ENCODE peak calls at places on chromosomes 1 and 21, in five cellular contexts. J, K, M, B and G are unnamed samples.
A peak's percentile ranks its signal among the peaks of the same experiment; 100 is the strongest.

GRCh38 chr1:203692565-203693470 is 66.2 kb downstream of the ATP2B4 start:
- DNase-seq in J (peak; percentile 76), M (peak; percentile 76), K (peak; percentile 88), B (no peak), G (peak; percentile 98)

GRCh38 chr21:42423197-42423675 is 19.5 kb downstream of the UBASH3A start:
- DNase-seq in M (no peak), J (no peak), B (no peak), K (no peak), G (no peak)

GRCh38 chr1:178061632-178062031 is 32.3 kb upstream of the RASAL2 start:
- DNase-seq in K (no peak), J (no peak), M (no peak), B (no peak), G (no peak)

GRCh38 chr1:108107658-108108057 is 92.5 kb downstream of the SLC25A24 start:
- DNase-seq in B (no peak), J (no peak), K (peak; percentile 85), M (peak; percentile 37), G (no peak)

GRCh38 chr1:29856663-29857224 is 620.4 kb downstream of the PTPRU start:
- DNase-seq in K (no peak), M (no peak), B (no peak), J (no peak), G (no peak)

GRCh38 chr1:20255666-20256065 is 35.0 kb upstream of the VWA5B1 start:
- DNase-seq in M (no peak), K (peak; percentile 34), B (no peak), J (peak; percentile 13), G (peak; percentile 84)

GRCh38 chr1:230772457-230773395 is 25.5 kb downstream of the CAPN9 start:
- DNase-seq in J (peak; percentile 58), K (no peak), B (no peak), M (peak; percentile 41), G (peak; percentile 51)

GRCh38 chr1:110677526-110677925 is 2.8 kb upstream of the KCNA3 start:
- DNase-seq in J (no peak), M (no peak), K (no peak), B (no peak), G (peak; percentile 71)

GRCh38 chr21:44049606-44050005 is 37.5 kb downstream of the TRAPPC10 start:
- DNase-seq in J (no peak), B (no peak), M (no peak), K (no peak), G (no peak)

GRCh38 chr1:24945354-24946326 is 15.6 kb upstream of the RUNX3 start:
- DNase-seq in J (no peak), M (no peak), B (no peak), K (no peak), G (no peak)

GRCh38 chr1:98143403-98143802 is 222.6 kb upstream of the DPYD start:
- DNase-seq in M (no peak), B (no peak), K (no peak), J (no peak), G (no peak)

GRCh38 chr1:51669191-51669590 is 52.3 kb downstream of the OSBPL9 start:
- DNase-seq in M (no peak), B (no peak), J (no peak), K (no peak), G (no peak)

GRCh38 chr1:244322791-244323521 is 128.8 kb downstream of the ADSS2 start:
- DNase-seq in M (peak; percentile 97), B (no peak), K (peak; percentile 89), J (peak; percentile 83), G (peak; percentile 96)

GRCh38 chr1:63746129-63746864 is 27.5 kb upstream of the ROR1 start:
- DNase-seq in M (peak; percentile 82), B (no peak), K (peak; percentile 60), J (no peak), G (peak; percentile 88)

GRCh38 chr21:17343055-17343454 is 169.8 kb upstream of the CXADR start:
- DNase-seq in J (no peak), B (no peak), M (no peak), K (no peak), G (peak; percentile 26)

GRCh38 chr21:21464691-21465090 is 466.5 kb downstream of the NCAM2 start:
- DNase-seq in K (no peak), B (no peak), J (no peak), M (no peak), G (no peak)

GRCh38 chr1:163069142-163069541 is at the start of gene RGS4:
- DNase-seq in M (peak; percentile 85), B (peak; percentile 15), K (peak; percentile 69), J (peak; percentile 51), G (peak; percentile 97)

GRCh38 chr1:147890177-147890790 is 12.3 kb upstream of the GJA8 start:
- DNase-seq in J (peak; percentile 65), B (peak; percentile 73), M (peak; percentile 7), K (peak; percentile 14), G (peak; percentile 41)